ENCODE peak calls at places on chromosomes 4 and X, in five cellular contexts. A is psoas muscle, W is AG10803, P is transverse colon, L is adrenal gland. H is an unnamed sample.

GRCh38 chr4:22315643-22316042 is 200.2 kb downstream of the ADGRA3 start:
- DNase-seq in A (no peak), W (no peak), P (no peak), L (no peak), H (peak; percentile 1)

GRCh38 chrX:150623583-150623982 is 55.2 kb downstream of the MTM1 start:
- DNase-seq in A (no peak), W (no peak), P (no peak), L (no peak), H (no peak)

GRCh38 chr4:168863719-168864632 is 146.1 kb downstream of the CBR4 start:
- DNase-seq in A (no peak), W (no peak), P (no peak), L (no peak), H (peak; percentile 38)

GRCh38 chr4:26227827-26228226 is 93.0 kb upstream of the RBPJ start:
- DNase-seq in A (no peak), W (no peak), P (no peak), L (no peak), H (no peak)

GRCh38 chr4:133186210-133186609 is 37.1 kb downstream of the PCDH10 start:
- DNase-seq in A (no peak), W (no peak), P (no peak), L (no peak), H (no peak)

GRCh38 chr4:3077796-3078195 is 3.3 kb downstream of the HTT start:
- DNase-seq in A (no peak), W (no peak), P (no peak), L (no peak), H (no peak)

GRCh38 chr4:156754832-156755570 is 216.6 kb downstream of the PDGFC start:
- DNase-seq in A (no peak), W (peak; percentile 26), P (no peak), L (no peak), H (no peak)

GRCh38 chr4:76208005-76208765 is 5.4 kb downstream of the SCARB2 start:
- DNase-seq in A (peak; percentile 80), W (peak; percentile 88), P (peak; percentile 82), L (peak; percentile 71), H (peak; percentile 95)

GRCh38 chr4:61379406-61379805 is 179.3 kb downstream of the ADGRL3 start:
- DNase-seq in A (no peak), W (no peak), P (no peak), L (no peak), H (no peak)

GRCh38 chr4:7595883-7596535 is 161.3 kb upstream of the PSAPL1 start:
- DNase-seq in A (no peak), W (no peak), P (no peak), L (no peak), H (no peak)

GRCh38 chr4:1379351-1379781 is 26.9 kb downstream of the NKX1-1 start:
- DNase-seq in A (peak; percentile 10), W (no peak), P (no peak), L (no peak), H (no peak)

DNA sequence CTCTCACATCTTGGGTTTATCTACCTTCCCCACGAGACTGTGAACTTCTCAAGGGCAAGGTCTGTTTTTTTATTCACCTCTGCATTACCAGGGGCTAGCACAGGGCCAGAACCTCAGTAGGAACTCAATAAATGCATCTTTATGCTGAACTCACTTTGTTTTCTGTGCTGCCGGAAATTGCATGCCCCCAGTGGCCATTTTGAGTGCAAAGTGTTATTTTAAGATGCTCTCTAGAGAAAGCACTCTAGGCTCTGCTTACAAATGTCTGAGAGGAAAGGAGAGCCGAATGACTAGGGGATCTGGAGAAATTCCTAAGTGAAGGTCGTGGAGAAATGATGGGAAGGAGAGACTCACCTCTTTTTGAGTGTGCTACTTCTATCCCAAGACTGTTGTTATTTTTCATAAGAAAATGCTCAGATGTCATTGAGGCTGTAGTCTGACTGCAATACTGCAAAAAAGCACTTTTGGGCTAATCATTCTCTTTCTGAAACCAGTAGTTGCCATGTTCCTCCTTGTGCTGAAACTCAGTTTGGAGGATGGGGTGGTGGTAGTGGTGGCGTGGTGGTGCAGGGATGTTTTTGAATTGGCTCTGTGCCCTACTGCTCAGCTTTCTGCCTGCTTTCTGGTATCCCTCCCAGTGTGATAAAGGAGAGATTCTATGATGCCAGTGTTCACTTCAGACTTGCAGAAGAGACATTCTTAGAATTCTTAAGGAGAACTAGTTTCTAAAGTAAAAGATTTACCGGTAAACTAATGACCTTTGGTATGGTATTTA is 41.3 kb downstream of the DOCK11 start:
- DNase-seq in A (no peak), W (peak; percentile 53), P (no peak), L (no peak), H (no peak)
- TF ChIP-seq CTCF in A (no peak), W (peak; percentile 47), P (peak; percentile 34), L (peak; percentile 12), H (no peak)

GRCh38 chr4:163562496-163562895 is 68.0 kb downstream of the TMA16 start:
- DNase-seq in A (no peak), W (no peak), P (no peak), L (no peak), H (no peak)
- TF ChIP-seq CTCF in A (no peak), W (no peak), P (no peak), L (no peak), H (no peak)

GRCh38 chr4:142840516-142841123 is 5.5 kb downstream of the INPP4B start:
- DNase-seq in A (no peak), W (peak; percentile 53), P (no peak), L (no peak), H (peak; percentile 70)
- TF ChIP-seq CTCF in A (peak; percentile 68), W (peak; percentile 87), P (peak; percentile 65), L (peak; percentile 46), H (peak; percentile 54)

DNA sequence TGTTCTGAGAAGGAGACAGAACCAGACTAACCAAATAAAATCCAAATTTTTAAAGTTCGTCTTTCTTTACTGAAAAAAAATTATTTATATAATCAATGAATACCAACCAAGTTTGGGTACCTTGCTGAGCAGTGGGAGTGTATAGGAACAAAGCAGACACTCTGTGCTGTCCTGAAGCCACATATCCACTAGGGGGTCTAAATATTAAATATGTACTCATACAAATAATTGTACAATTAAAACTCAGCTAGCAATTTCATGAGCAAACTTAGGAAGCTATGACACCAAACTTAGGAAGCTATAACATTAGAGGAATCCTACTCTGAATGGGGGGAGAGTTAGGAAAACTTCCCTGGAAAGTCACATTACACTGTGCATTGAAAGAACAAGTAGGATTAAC is 582.0 kb upstream of the EPHA5 start:
- DNase-seq in A (no peak), W (no peak), P (no peak), L (no peak), H (no peak)
- TF ChIP-seq CTCF in A (no peak), W (no peak), P (no peak), L (no peak), H (no peak)

DNA sequence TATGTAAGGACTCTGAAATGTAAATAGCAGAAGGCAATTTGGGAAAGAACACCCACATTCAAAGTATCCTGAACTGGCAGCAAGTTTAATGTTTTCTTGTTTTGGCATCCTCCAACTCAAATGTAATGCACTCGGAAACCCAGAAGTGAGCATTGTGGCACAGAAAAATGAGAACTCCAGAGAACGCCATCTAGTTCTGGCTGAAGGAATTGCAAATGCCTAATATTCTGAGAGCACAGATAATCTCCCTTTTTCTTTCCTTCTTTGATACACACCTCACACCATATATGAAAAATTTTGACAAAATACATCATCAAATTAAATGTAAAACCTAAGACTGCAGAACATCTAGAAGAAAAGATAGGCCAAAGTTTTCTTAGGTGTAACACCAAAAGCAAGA is 52.1 kb downstream of the PWWP3B start:
- DNase-seq in A (no peak), W (no peak), P (no peak), L (no peak), H (no peak)
- TF ChIP-seq CTCF in A (peak; percentile 30), W (no peak), P (no peak), L (no peak), H (no peak)